ENCODE peak calls at places on chromosomes 16 and 17, in seven cellular contexts. One of them, this sample, is unnamed.

GRCh38 chr16:80463303-80463702 is 77.5 kb upstream of the DYNLRB2 start:
- DNase-seq in HS-5: no peak
- DNase-seq in A172: no peak
- DNase-seq in HAP-1: no peak
- DNase-seq in mucosa of descending colon: no peak
- DNase-seq in retina: no peak
- DNase-seq in stimulated activated CD8-positive, alpha-beta memory T cell treated with anti-CD3 and anti-CD28 coated beads, Interleukin-15, amount 100 ng/mL, for 48 hours: no peak
- DNase-seq in this sample: no peak

GRCh38 chr16:1470543-1471251 is 4.1 kb downstream of the CLCN7 start:
- DNase-seq in retina: no peak
- DNase-seq in HS-5: no peak
- DNase-seq in HAP-1: no peak
- DNase-seq in stimulated activated CD8-positive, alpha-beta memory T cell treated with anti-CD3 and anti-CD28 coated beads, Interleukin-15, amount 100 ng/mL, for 48 hours: no peak
- DNase-seq in A172: no peak
- DNase-seq in mucosa of descending colon: no peak
- DNase-seq in this sample: no peak

GRCh38 chr17:2853111-2853721 is 57.0 kb downstream of the RAP1GAP2 start:
- DNase-seq in HS-5: no peak
- DNase-seq in HAP-1: no peak
- DNase-seq in stimulated activated CD8-positive, alpha-beta memory T cell treated with anti-CD3 and anti-CD28 coated beads, Interleukin-15, amount 100 ng/mL, for 48 hours: no peak
- DNase-seq in retina: peak; percentile 62
- DNase-seq in A172: peak; percentile 33
- DNase-seq in mucosa of descending colon: peak; percentile 77
- DNase-seq in this sample: peak; percentile 23

GRCh38 chr17:62910277-62910676 is 55.8 kb upstream of the TANC2 start:
- DNase-seq in A172: no peak
- DNase-seq in stimulated activated CD8-positive, alpha-beta memory T cell treated with anti-CD3 and anti-CD28 coated beads, Interleukin-15, amount 100 ng/mL, for 48 hours: no peak
- DNase-seq in HAP-1: no peak
- DNase-seq in HS-5: no peak
- DNase-seq in mucosa of descending colon: no peak
- DNase-seq in retina: no peak
- DNase-seq in this sample: no peak

GRCh38 chr17:28727727-28728363 is 743 bp upstream of the NEK8 start:
- DNase-seq in HS-5: no peak
- DNase-seq in mucosa of descending colon: peak; percentile 81
- DNase-seq in HAP-1: peak; percentile 83
- DNase-seq in A172: peak; percentile 64
- DNase-seq in retina: peak; percentile 76
- DNase-seq in stimulated activated CD8-positive, alpha-beta memory T cell treated with anti-CD3 and anti-CD28 coated beads, Interleukin-15, amount 100 ng/mL, for 48 hours: peak; percentile 89
- DNase-seq in this sample: peak; percentile 88

GRCh38 chr17:6536053-6536452 is 20.3 kb downstream of the PITPNM3 start:
- DNase-seq in A172: no peak
- DNase-seq in retina: no peak
- DNase-seq in HAP-1: no peak
- DNase-seq in stimulated activated CD8-positive, alpha-beta memory T cell treated with anti-CD3 and anti-CD28 coated beads, Interleukin-15, amount 100 ng/mL, for 48 hours: no peak
- DNase-seq in HS-5: no peak
- DNase-seq in mucosa of descending colon: no peak
- DNase-seq in this sample: no peak

GRCh38 chr17:42704495-42705494 is 22.5 kb downstream of the CNTNAP1 start:
- DNase-seq in stimulated activated CD8-positive, alpha-beta memory T cell treated with anti-CD3 and anti-CD28 coated beads, Interleukin-15, amount 100 ng/mL, for 48 hours: peak; percentile 36
- DNase-seq in mucosa of descending colon: no peak
- DNase-seq in HAP-1: no peak
- DNase-seq in A172: no peak
- DNase-seq in HS-5: no peak
- DNase-seq in retina: no peak
- DNase-seq in this sample: peak; percentile 45

GRCh38 chr17:62671553-62671952 is 44.1 kb downstream of the MRC2 start:
- DNase-seq in A172: no peak
- DNase-seq in stimulated activated CD8-positive, alpha-beta memory T cell treated with anti-CD3 and anti-CD28 coated beads, Interleukin-15, amount 100 ng/mL, for 48 hours: no peak
- DNase-seq in HS-5: no peak
- DNase-seq in HAP-1: no peak
- DNase-seq in mucosa of descending colon: peak; percentile 68
- DNase-seq in retina: no peak
- DNase-seq in this sample: no peak

GRCh38 chr16:75471723-75472634 is 7.5 kb upstream of the TMEM170A start:
- DNase-seq in retina: peak; percentile 67
- DNase-seq in HAP-1: peak; percentile 70
- DNase-seq in A172: peak; percentile 76
- DNase-seq in HS-5: no peak
- DNase-seq in stimulated activated CD8-positive, alpha-beta memory T cell treated with anti-CD3 and anti-CD28 coated beads, Interleukin-15, amount 100 ng/mL, for 48 hours: no peak
- DNase-seq in mucosa of descending colon: no peak
- DNase-seq in this sample: no peak

GRCh38 chr16:24198807-24199533 is 57.2 kb upstream of the CACNG3 start:
- DNase-seq in retina: no peak
- DNase-seq in stimulated activated CD8-positive, alpha-beta memory T cell treated with anti-CD3 and anti-CD28 coated beads, Interleukin-15, amount 100 ng/mL, for 48 hours: no peak
- DNase-seq in A172: no peak
- DNase-seq in HS-5: no peak
- DNase-seq in mucosa of descending colon: no peak
- DNase-seq in HAP-1: no peak
- DNase-seq in this sample: no peak

GRCh38 chr16:11202260-11203091 is 53.5 kb downstream of the SOCS1 start:
- DNase-seq in retina: no peak
- DNase-seq in A172: no peak
- DNase-seq in mucosa of descending colon: no peak
- DNase-seq in HS-5: no peak
- DNase-seq in HAP-1: no peak
- DNase-seq in stimulated activated CD8-positive, alpha-beta memory T cell treated with anti-CD3 and anti-CD28 coated beads, Interleukin-15, amount 100 ng/mL, for 48 hours: no peak
- DNase-seq in this sample: no peak

GRCh38 chr17:82981141-82981540 is 98.3 kb upstream of the METRNL start:
- DNase-seq in stimulated activated CD8-positive, alpha-beta memory T cell treated with anti-CD3 and anti-CD28 coated beads, Interleukin-15, amount 100 ng/mL, for 48 hours: no peak
- DNase-seq in retina: no peak
- DNase-seq in mucosa of descending colon: no peak
- DNase-seq in A172: no peak
- DNase-seq in HAP-1: no peak
- DNase-seq in HS-5: no peak
- DNase-seq in this sample: no peak

GRCh38 chr17:68290955-68291835 is at the start of the genes ARSG and SLC16A6:
- DNase-seq in HAP-1: peak; percentile 91
- DNase-seq in mucosa of descending colon: peak; percentile 71
- DNase-seq in A172: peak; percentile 49
- DNase-seq in HS-5: no peak
- DNase-seq in stimulated activated CD8-positive, alpha-beta memory T cell treated with anti-CD3 and anti-CD28 coated beads, Interleukin-15, amount 100 ng/mL, for 48 hours: peak; percentile 74
- DNase-seq in retina: peak; percentile 85
- DNase-seq in this sample: peak; percentile 82

GRCh38 chr16:11045846-11046245 is 101.5 kb downstream of the CLEC16A start:
- DNase-seq in retina: no peak
- DNase-seq in HAP-1: no peak
- DNase-seq in mucosa of descending colon: no peak
- DNase-seq in HS-5: no peak
- DNase-seq in stimulated activated CD8-positive, alpha-beta memory T cell treated with anti-CD3 and anti-CD28 coated beads, Interleukin-15, amount 100 ng/mL, for 48 hours: no peak
- DNase-seq in A172: no peak
- DNase-seq in this sample: no peak

GRCh38 chr17:61164517-61164916 is 235.1 kb upstream of the TBX2 start:
- DNase-seq in HAP-1: no peak
- DNase-seq in stimulated activated CD8-positive, alpha-beta memory T cell treated with anti-CD3 and anti-CD28 coated beads, Interleukin-15, amount 100 ng/mL, for 48 hours: no peak
- DNase-seq in HS-5: no peak
- DNase-seq in A172: no peak
- DNase-seq in retina: no peak
- DNase-seq in mucosa of descending colon: no peak
- DNase-seq in this sample: no peak

This sample was measured in activated T-cell treated with anti-CD3 and anti-CD28 coated beads for 48 hours.